ENCODE peak calls at places on chromosome X, in nine cellular contexts. K is psoas muscle, L is lower leg skin, X is lung, J is GM12865, B is AG10803, I is bronchial epithelial cell, S is GM06990, D is pancreas. Q is an unnamed sample.
A peak's percentile ranks its signal among the peaks of the same experiment; 100 is the strongest.

GRCh38 chrX:151984328-151984727 is 9.9 kb upstream of the GABRE start:
- DNase-seq in D (no peak), X (no peak), B (peak; percentile 89), J (no peak), I (peak; percentile 92), K (no peak), L (peak; percentile 70), S (no peak), Q (no peak)

GRCh38 chrX:68432648-68433047 is 647 bp downstream of the OPHN1 start:
- DNase-seq in I (no peak), X (no peak), K (no peak), S (no peak), J (no peak), L (no peak), D (no peak), B (peak; percentile 22), Q (no peak)

GRCh38 chrX:70422886-70423336 is at the start of gene GDPD2:
- DNase-seq in S (no peak), I (peak; percentile 28), X (no peak), J (no peak), D (no peak), K (no peak), B (no peak), L (no peak), Q (no peak)

GRCh38 chrX:28997716-28998115 is 410.5 kb downstream of the IL1RAPL1 start:
- DNase-seq in I (no peak), K (no peak), J (no peak), X (no peak), L (no peak), B (no peak), S (no peak), D (no peak), Q (peak; percentile 70)

GRCh38 chrX:19674041-19674769 is 158.9 kb upstream of the MAP3K15 start:
- DNase-seq in L (no peak), D (no peak), B (no peak), S (no peak), X (no peak), J (no peak), I (no peak), K (no peak), Q (no peak)

GRCh38 chrX:29788991-29789699 is 426.2 kb upstream of the MAGEB2 start:
- DNase-seq in L (no peak), I (no peak), D (no peak), S (no peak), J (no peak), K (no peak), B (no peak), X (no peak), Q (no peak)

GRCh38 chrX:153669174-153669890 is 4.3 kb downstream of the PNCK start:
- DNase-seq in J (peak; percentile 30), D (no peak), K (no peak), I (no peak), S (no peak), X (no peak), L (peak; percentile 83), B (no peak), Q (no peak)

GRCh38 chrX:106177106-106177981 is 9.2 kb downstream of the PWWP3B start:
- DNase-seq in L (no peak), J (no peak), B (no peak), D (peak; percentile 53), X (no peak), K (peak; percentile 82), I (peak; percentile 17), S (no peak), Q (no peak)

GRCh38 chrX:153827903-153828302 is 2.4 kb downstream of the PDZD4 start:
- DNase-seq in X (no peak), B (no peak), K (no peak), J (no peak), S (no peak), L (no peak), D (no peak), I (no peak), Q (no peak)

GRCh38 chrX:64342811-64343210 is 52.4 kb downstream of the MTMR8 start:
- DNase-seq in I (no peak), S (no peak), K (no peak), J (no peak), D (no peak), X (no peak), B (no peak), L (no peak), Q (no peak)

GRCh38 chrX:36445576-36445975 is 526.0 kb downstream of the CFAP47 start:
- DNase-seq in L (no peak), B (no peak), J (no peak), K (no peak), I (no peak), S (no peak), D (no peak), X (no peak), Q (no peak)

GRCh38 chrX:153689654-153690465 is 2.1 kb downstream of the SLC6A8 start:
- DNase-seq in L (no peak), X (no peak), K (peak; percentile 61), J (no peak), S (no peak), B (no peak), D (no peak), I (peak; percentile 46), Q (no peak)

GRCh38 chrX:80285131-80285773 is 135.0 kb upstream of the TENT5D start:
- DNase-seq in J (peak; percentile 18), S (no peak), B (peak; percentile 12), D (no peak), X (no peak), I (peak; percentile 26), K (no peak), L (no peak), Q (no peak)

GRCh38 chrX:17559728-17560379 is 177.4 kb upstream of the SCML1 start:
- DNase-seq in I (peak; percentile 78), J (no peak), X (no peak), K (no peak), L (no peak), S (no peak), D (peak; percentile 33), B (peak; percentile 84), Q (peak; percentile 73)

DNA sequence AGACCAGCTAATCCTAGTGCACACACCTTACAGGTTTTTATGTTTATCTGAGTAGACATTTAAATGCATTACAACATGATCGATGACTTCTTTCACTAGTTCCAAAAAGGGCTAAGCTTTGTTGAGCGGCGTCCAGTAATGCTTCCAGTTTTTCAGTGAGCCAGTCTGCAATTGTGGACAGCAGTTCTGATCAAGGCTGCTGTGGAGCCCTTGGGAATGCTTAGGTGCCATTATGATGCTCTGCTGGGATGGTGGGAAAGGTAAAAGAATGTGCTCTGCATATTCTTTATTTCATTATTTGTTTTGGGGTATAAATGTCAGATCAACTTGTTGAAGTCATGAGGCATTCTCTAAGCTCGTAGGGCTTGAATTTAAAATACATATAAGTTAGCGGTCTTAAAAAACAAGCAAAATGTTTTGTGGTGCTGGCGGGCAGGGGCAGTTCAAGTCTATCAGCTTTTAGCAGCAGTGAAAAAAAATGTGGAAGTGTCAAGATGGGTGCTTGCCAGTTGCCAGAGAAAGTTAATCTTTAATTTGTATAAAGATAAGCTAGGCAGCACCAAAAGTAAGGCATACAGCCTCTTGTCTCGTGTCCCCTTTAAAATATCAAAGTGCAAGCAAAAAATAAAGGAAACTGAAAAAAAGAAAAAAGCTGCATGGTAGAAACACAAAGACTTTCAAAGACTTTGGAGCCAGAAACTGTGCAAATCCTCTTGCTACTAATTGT is 5.8 kb downstream of the MID1IP1 start:
- DNase-seq in L (no peak), S (no peak), I (no peak), X (no peak), K (no peak), B (no peak), J (no peak), D (peak; percentile 28), Q (no peak)
- H3K4me3 ChIP-seq in L (no peak overlapping the region), S (no peak overlapping the region), I (no peak overlapping the region), X (no peak overlapping the region), K (peak overlapping the region; percentile 69), B (peak overlapping the region; percentile 76), J (peak overlapping the region; percentile 81), D (peak overlapping the region; percentile 48), Q (peak overlapping the region; percentile 75)

DNA sequence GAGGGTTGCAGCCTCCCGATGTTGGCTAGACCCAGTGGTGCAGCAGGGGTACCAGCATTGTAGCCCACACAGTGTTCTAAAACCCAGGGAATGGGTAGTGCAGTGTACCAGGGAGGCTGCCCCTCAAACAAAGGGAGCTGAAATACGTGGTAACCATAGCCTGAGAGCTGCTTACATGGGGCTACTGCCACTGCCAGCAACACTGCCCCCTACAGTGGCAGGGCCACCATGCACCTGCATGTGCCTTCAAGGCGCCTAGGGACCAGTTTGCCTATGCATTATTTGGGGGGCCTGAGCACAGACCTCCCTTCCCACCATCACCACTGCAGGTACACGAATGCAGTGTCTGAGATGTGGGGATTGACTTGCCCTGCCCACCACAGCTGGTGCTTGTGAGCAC is 21.0 kb upstream of the BMP15 start:
- DNase-seq in D (no peak), I (no peak), X (no peak), L (no peak), B (no peak), K (no peak), S (no peak), J (no peak), Q (no peak)
- TF ChIP-seq CTCF in D (no peak), I (no peak), X (no peak), L (no peak), B (no peak), K (no peak), S (no peak), J (no peak), Q (no peak)

DNA sequence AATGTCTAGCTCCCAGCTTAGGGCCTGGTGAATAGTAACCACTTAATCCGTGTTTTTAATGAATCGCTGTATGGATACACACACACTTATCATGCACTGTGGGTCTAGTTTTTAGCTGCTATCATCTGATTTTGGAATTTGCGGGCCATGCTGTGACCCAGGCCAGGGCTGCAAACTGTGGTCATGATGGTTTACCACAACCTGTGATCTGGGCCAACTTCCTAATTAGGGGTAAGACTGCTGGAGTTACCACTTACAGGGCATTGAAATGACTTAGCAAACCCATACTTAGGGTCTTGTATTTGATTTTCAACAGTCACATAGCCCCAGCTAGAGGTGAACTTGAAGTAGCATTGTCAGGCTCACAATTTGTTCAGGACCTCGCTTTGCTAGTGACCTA is 34.0 kb upstream of the EGFL6 start:
- DNase-seq in K (no peak), S (no peak), X (no peak), D (no peak), I (no peak), J (no peak), B (no peak), L (no peak), Q (no peak)
- H3K4me3 ChIP-seq in K (no peak overlapping the region), S (no peak overlapping the region), X (no peak overlapping the region), D (no peak overlapping the region), I (no peak overlapping the region), J (no peak overlapping the region), B (no peak overlapping the region), L (no peak overlapping the region), Q (no peak overlapping the region)

DNA sequence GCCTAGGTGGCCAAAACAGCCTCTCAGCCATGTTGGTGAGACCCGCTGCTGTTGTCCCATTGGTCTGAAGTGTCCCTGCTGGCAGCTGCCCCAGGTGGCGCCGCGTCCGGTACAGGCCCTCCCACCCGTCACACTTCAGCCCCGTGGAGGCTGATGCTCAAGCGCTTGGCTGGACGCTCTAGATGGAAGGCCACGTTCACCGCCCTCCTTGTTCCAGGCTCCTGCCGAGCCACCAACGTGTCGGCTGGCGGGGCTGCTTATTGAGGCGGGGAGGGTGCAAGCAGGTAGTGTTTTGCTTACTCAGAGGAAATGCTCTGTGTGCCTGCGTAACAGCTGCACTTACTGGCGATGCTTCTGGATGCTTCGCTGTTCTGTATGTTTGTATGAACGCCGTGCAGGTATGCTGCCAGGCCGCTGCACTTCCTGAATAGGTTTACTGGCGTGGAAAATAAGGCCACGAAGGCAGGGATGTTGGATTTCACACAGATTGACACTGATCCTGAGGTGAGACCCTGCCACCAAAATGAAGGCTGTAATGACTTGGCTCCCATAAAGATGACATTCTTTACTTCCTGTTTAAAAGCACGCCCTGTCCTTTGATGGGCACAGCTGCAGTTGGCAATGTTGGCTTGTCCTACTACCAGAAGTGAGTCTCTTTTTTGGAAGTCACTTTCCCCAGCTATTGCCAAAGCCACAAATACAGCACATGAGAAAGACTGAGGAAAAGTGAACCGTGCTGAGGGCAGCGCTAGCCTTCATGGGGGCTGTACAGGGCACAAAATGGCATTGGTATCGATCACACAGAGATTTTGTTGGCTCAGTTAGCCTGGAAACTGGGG is 21.0 kb upstream of the CLCN4 start:
- DNase-seq in S (no peak), K (no peak), L (no peak), D (no peak), X (no peak), B (no peak), J (no peak), I (no peak), Q (no peak)
- TF ChIP-seq CTCF in S (no peak), K (no peak), L (no peak), D (no peak), X (no peak), B (no peak), J (no peak), I (no peak), Q (no peak)

Q was measured in AG04450.